ENCODE peak calls at places on chromosomes 7 and 10, in ten cellular contexts. D is fibroblast of mammary gland; J is HFF-Myc; Z is fibroblast of lung; A is GM03348; F is mesendoderm; M is activated naive CD4-positive, alpha-beta T cell; Q is stimulated activated CD4-positive, alpha-beta T cell treated with anti-CD3 and anti-CD28 coated beads, Interleukin-1b, Interleukin-23, amount 100 ng/mL, for 4 hours; P is colonic mucosa; U is CD8-positive, alpha-beta T cell. T is an unnamed sample.

GRCh38 chr7:13197501-13197900 is 510.1 kb downstream of the ARL4A start:
- DNase-seq in D (peak; percentile 67), J (no peak), Z (peak; percentile 78), A (peak; percentile 45), F (no peak), M (no peak), Q (no peak), P (no peak), U (no peak), T (peak; percentile 62)

GRCh38 chr7:156496491-156497264 is 143.9 kb upstream of the RNF32 start:
- DNase-seq in D (no peak), J (no peak), Z (no peak), A (no peak), F (no peak), M (no peak), Q (no peak), P (no peak), U (no peak), T (no peak)

GRCh38 chr7:74101061-74101681 is 17.6 kb downstream of the LIMK1 start:
- DNase-seq in D (peak; percentile 51), J (no peak), Z (no peak), A (peak; percentile 70), F (no peak), M (no peak), Q (no peak), P (peak; percentile 29), U (no peak), T (no peak)

GRCh38 chr10:129344956-129345355 is 122.1 kb upstream of the MGMT start:
- DNase-seq in D (no peak), J (no peak), Z (no peak), A (no peak), F (no peak), M (no peak), Q (no peak), P (no peak), U (no peak), T (no peak)

GRCh38 chr10:4279649-4280048 is 494.6 kb upstream of the KLF6 start:
- DNase-seq in D (peak; percentile 57), J (no peak), Z (no peak), A (no peak), F (no peak), M (no peak), Q (no peak), P (no peak), U (no peak), T (no peak)

GRCh38 chr7:66099551-66100407 is 14.9 kb upstream of the CRCP start:
- DNase-seq in D (peak; percentile 92), J (no peak), Z (peak; percentile 95), A (peak; percentile 68), F (peak; percentile 93), M (no peak), Q (no peak), P (peak; percentile 91), U (no peak), T (peak; percentile 86)

GRCh38 chr7:134186022-134186421 is 58.9 kb downstream of the LRGUK start:
- DNase-seq in D (peak; percentile 76), J (no peak), Z (peak; percentile 51), A (peak; percentile 36), F (no peak), M (no peak), Q (no peak), P (no peak), U (no peak), T (peak; percentile 85)

GRCh38 chr7:36469236-36469635 is 79.6 kb downstream of the ANLN start:
- DNase-seq in D (no peak), J (no peak), Z (peak; percentile 31), A (no peak), F (no peak), M (no peak), Q (no peak), P (no peak), U (no peak), T (no peak)

GRCh38 chr10:130807721-130808120 is 503.8 kb downstream of the TCERG1L start:
- DNase-seq in D (no peak), J (no peak), Z (no peak), A (no peak), F (no peak), M (no peak), Q (no peak), P (no peak), U (no peak), T (no peak)

GRCh38 chr10:89644691-89644966 is 413 bp downstream of the PANK1 start:
- DNase-seq in D (no peak), J (no peak), Z (no peak), A (peak; percentile 69), F (no peak), M (no peak), Q (no peak), P (no peak), U (peak; percentile 3), T (no peak)

GRCh38 chr7:16695621-16696237 is 49.7 kb downstream of the BZW2 start:
- DNase-seq in D (peak; percentile 76), J (peak; percentile 39), Z (peak; percentile 68), A (peak; percentile 71), F (peak; percentile 77), M (no peak), Q (no peak), P (peak; percentile 55), U (no peak), T (peak; percentile 53)

GRCh38 chr10:46017733-46018132 is 12.7 kb downstream of the NCOA4 start:
- DNase-seq in D (no peak), J (no peak), Z (no peak), A (no peak), F (no peak), M (no peak), Q (no peak), P (no peak), U (no peak), T (no peak)

GRCh38 chr7:144842377-144842851 is 6.6 kb upstream of the TPK1 start:
- DNase-seq in D (no peak), J (no peak), Z (no peak), A (no peak), F (peak; percentile 91), M (no peak), Q (no peak), P (peak; percentile 85), U (no peak), T (no peak)

GRCh38 chr10:128465697-128466096 is 339.5 kb upstream of the MKI67 start:
- DNase-seq in D (no peak), J (no peak), Z (no peak), A (no peak), F (no peak), M (no peak), Q (no peak), P (no peak), U (no peak), T (no peak)

GRCh38 chr7:2163565-2163964 is 69.2 kb downstream of the MAD1L1 start:
- DNase-seq in D (no peak), J (no peak), Z (no peak), A (no peak), F (no peak), M (no peak), Q (no peak), P (no peak), U (no peak), T (no peak)

GRCh38 chr7:132508724-132509348 is 67.4 kb downstream of the PLXNA4 start:
- DNase-seq in D (no peak), J (no peak), Z (no peak), A (no peak), F (peak; percentile 12), M (no peak), Q (no peak), P (no peak), U (no peak), T (no peak)

GRCh38 chr7:116490351-116490750 is 9.2 kb upstream of the CAV2 start:
- DNase-seq in D (no peak), J (no peak), Z (no peak), A (no peak), F (no peak), M (no peak), Q (no peak), P (no peak), U (no peak), T (peak; percentile 55)

GRCh38 chr7:80147543-80148376 is 13.1 kb downstream of the GNAI1 start:
- DNase-seq in D (peak; percentile 93), J (no peak), Z (peak; percentile 91), A (peak; percentile 31), F (no peak), M (no peak), Q (no peak), P (no peak), U (no peak), T (peak; percentile 97)

GRCh38 chr7:70578131-70578530 is 553.8 kb upstream of the GALNT17 start:
- DNase-seq in D (no peak), J (no peak), Z (no peak), A (no peak), F (no peak), M (no peak), Q (no peak), P (no peak), U (no peak), T (no peak)

GRCh38 chr10:112601214-112602090 is 154.4 kb downstream of the VTI1A start:
- DNase-seq in D (no peak), J (no peak), Z (no peak), A (no peak), F (no peak), M (no peak), Q (no peak), P (no peak), U (no peak), T (no peak)

GRCh38 chr10:12097791-12098190 is 29.0 kb downstream of the DHTKD1 start:
- DNase-seq in D (peak; percentile 15), J (no peak), Z (peak; percentile 23), A (no peak), F (no peak), M (no peak), Q (no peak), P (peak; percentile 42), U (no peak), T (peak; percentile 3)

GRCh38 chr10:73289958-73290357 is 37.5 kb upstream of the MRPS16 start:
- DNase-seq in D (no peak), J (no peak), Z (no peak), A (no peak), F (no peak), M (no peak), Q (no peak), P (no peak), U (no peak), T (no peak)

GRCh38 chr7:150745086-150745485 is 7.9 kb downstream of the GIMAP5 start:
- DNase-seq in D (no peak), J (no peak), Z (no peak), A (no peak), F (no peak), M (no peak), Q (no peak), P (no peak), U (no peak), T (no peak)

GRCh38 chr7:4684826-4685225 is 2.7 kb downstream of the FOXK1 start:
- DNase-seq in D (no peak), J (no peak), Z (no peak), A (no peak), F (no peak), M (no peak), Q (no peak), P (no peak), U (no peak), T (no peak)

GRCh38 chr10:19702215-19702614 is 114.0 kb upstream of the PLXDC2 start:
- DNase-seq in D (peak; percentile 45), J (no peak), Z (peak; percentile 72), A (peak; percentile 33), F (no peak), M (no peak), Q (no peak), P (no peak), U (no peak), T (peak; percentile 40)

GRCh38 chr10:89466599-89467035 is 52.2 kb downstream of the IFIT5 start:
- DNase-seq in D (peak; percentile 62), J (no peak), Z (peak; percentile 63), A (peak; percentile 37), F (peak; percentile 52), M (no peak), Q (no peak), P (no peak), U (no peak), T (peak; percentile 62)

GRCh38 chr7:118052330-118052729 is 131.6 kb upstream of the LSM8 start:
- DNase-seq in D (no peak), J (no peak), Z (no peak), A (no peak), F (no peak), M (no peak), Q (no peak), P (no peak), U (no peak), T (no peak)

GRCh38 chr10:22978287-22978686 is 50.4 kb downstream of the ARMC3 start:
- DNase-seq in D (peak; percentile 24), J (no peak), Z (peak; percentile 77), A (no peak), F (peak; percentile 22), M (no peak), Q (no peak), P (no peak), U (no peak), T (no peak)